ENCODE peak calls at places on chromosomes 12 and 14, in nine cellular contexts. J, X, Q, C, F, N, S, A and Y are unnamed samples.

GRCh38 chr14:54763761-54764160 is 138.9 kb downstream of the GCH1 start:
- DNase-seq in Q (no peak), X (no peak), A (no peak), N (no peak), F (no peak), J (no peak), C (no peak), S (no peak), Y (no peak)

GRCh38 chr12:93317227-93317626 is 60.5 kb upstream of the NUDT4 start:
- DNase-seq in J (no peak), Q (no peak), A (no peak), C (no peak), X (no peak), S (no peak), F (no peak), N (no peak), Y (no peak)

GRCh38 chr12:113097716-113098427 is 37.7 kb downstream of the RASAL1 start:
- DNase-seq in A (no peak), C (no peak), F (peak; percentile 67), Q (peak; percentile 44), X (no peak), S (no peak), N (no peak), J (peak; percentile 49), Y (no peak)

GRCh38 chr14:31286456-31287293 is 79.1 kb upstream of the HECTD1 start:
- DNase-seq in A (no peak), C (no peak), S (no peak), F (no peak), Q (no peak), N (no peak), J (no peak), X (no peak), Y (no peak)

GRCh38 chr12:1469063-1469462 is 125.3 kb downstream of the FBXL14 start:
- DNase-seq in N (no peak), Q (no peak), F (no peak), S (no peak), C (no peak), X (no peak), J (no peak), A (no peak), Y (no peak)

GRCh38 chr12:130254476-130255276 is 83.0 kb upstream of the PIWIL1 start:
- DNase-seq in N (no peak), X (no peak), C (no peak), Q (no peak), F (peak; percentile 24), J (no peak), A (no peak), S (no peak), Y (no peak)

GRCh38 chr14:54258382-54258781 is 138.4 kb upstream of the CDKN3 start:
- DNase-seq in J (no peak), S (no peak), C (no peak), X (no peak), F (no peak), N (no peak), Q (no peak), A (no peak), Y (no peak)

GRCh38 chr12:47851303-47851952 is 31.7 kb upstream of the HDAC7 start:
- DNase-seq in C (no peak), N (no peak), J (no peak), Q (no peak), S (no peak), F (no peak), A (no peak), X (no peak), Y (no peak)

GRCh38 chr14:21852061-21852664 is 178.5 kb upstream of the OR4E1 start:
- DNase-seq in X (peak; percentile 73), C (peak; percentile 67), N (peak; percentile 21), F (peak; percentile 53), A (no peak), S (peak; percentile 49), J (peak; percentile 47), Q (peak; percentile 35), Y (no peak)

DNA sequence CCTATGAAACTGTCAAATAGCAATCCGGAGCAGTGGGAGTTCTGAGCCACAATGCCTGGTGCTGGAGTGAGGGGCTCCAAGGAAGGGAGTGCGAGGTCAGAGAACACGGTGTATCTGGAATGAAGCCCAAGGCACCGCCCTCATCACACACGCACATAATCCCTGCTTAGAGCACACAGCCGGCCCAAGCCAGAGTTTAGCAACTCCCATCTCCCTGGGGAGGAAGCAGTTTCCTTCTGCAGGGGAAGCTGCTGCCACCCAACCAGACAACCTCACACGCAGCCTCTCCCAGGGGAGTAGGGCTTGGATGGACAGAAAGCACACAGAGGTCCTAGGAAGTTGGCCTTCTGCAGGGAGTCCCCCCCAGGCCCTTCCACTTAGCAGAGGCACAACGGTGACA is 31.3 kb downstream of the ACTN1 start:
- DNase-seq in J (no peak), S (no peak), Q (peak; percentile 66), F (no peak), C (no peak), N (peak; percentile 76), X (no peak), A (peak; percentile 46), Y (peak; percentile 71)
- H3K27ac ChIP-seq in J (no peak overlapping the region), S (no peak overlapping the region), Q (no peak overlapping the region), F (no peak overlapping the region), C (no peak overlapping the region), N (peak overlapping the region; percentile 41), X (no peak overlapping the region), A (no peak overlapping the region), Y (peak overlapping the region; percentile 95)

GRCh38 chr12:50363141-50363540 is 33.3 kb downstream of the FAM186A start:
- DNase-seq in C (no peak), S (no peak), N (no peak), A (no peak), X (no peak), J (no peak), F (no peak), Q (no peak), Y (no peak)
- H3K27ac ChIP-seq in C (no peak overlapping the region), S (no peak overlapping the region), N (no peak overlapping the region), A (no peak overlapping the region), X (no peak overlapping the region), J (no peak overlapping the region), F (no peak overlapping the region), Q (no peak overlapping the region), Y (no peak overlapping the region)

GRCh38 chr14:103707329-103708263 is 7.7 kb downstream of the XRCC3 start:
- DNase-seq in F (no peak), Q (no peak), N (no peak), A (peak; percentile 73), S (no peak), J (no peak), C (no peak), X (no peak), Y (no peak)

GRCh38 chr14:103704708-103705107 is 10.5 kb downstream of the XRCC3 start:
- DNase-seq in Q (no peak), A (peak; percentile 20), J (no peak), C (no peak), S (no peak), F (no peak), X (no peak), N (no peak), Y (no peak)

GRCh38 chr14:103705158-103705523 is 10.1 kb downstream of the XRCC3 start:
- DNase-seq in S (no peak), Q (no peak), N (no peak), A (peak; percentile 64), X (no peak), C (no peak), J (peak; percentile 65), F (no peak), Y (peak; percentile 72)

GRCh38 chr14:103706551-103707328 is 8.5 kb downstream of the XRCC3 start:
- DNase-seq in F (no peak), N (no peak), X (no peak), C (no peak), S (no peak), Q (no peak), J (no peak), A (peak; percentile 69), Y (no peak)

GRCh38 chr14:103705524-103706284 is 9.5 kb downstream of the XRCC3 start:
- DNase-seq in S (no peak), N (no peak), X (no peak), C (no peak), Q (no peak), F (no peak), A (peak; percentile 70), J (no peak), Y (no peak)
- H3K27ac ChIP-seq in S (no peak overlapping the region), N (no peak overlapping the region), X (no peak overlapping the region), C (no peak overlapping the region), Q (no peak overlapping the region), F (no peak overlapping the region), A (no peak overlapping the region), J (peak overlapping the region; percentile 14), Y (peak overlapping the region; percentile 68)

DNA sequence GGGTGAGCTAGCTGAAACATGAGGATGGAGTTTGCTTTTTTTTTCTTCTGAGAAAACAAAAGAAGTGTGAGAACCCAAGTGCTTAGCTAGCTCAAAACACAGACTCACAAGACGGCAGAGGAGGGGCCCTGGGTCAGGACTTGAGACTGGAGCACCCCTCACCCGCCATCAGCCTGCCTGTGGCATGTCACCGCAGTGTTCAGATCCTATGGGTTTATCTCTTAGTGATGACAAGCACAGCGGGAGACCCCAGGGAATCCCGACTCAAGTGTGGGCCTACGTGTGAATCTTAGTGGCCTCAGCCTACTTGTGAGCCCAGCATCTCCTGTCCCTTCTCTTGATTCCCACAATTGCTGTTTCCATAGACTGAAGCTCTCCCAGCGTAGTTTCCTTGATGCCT is 22.9 kb downstream of the DYRK4 start:
- DNase-seq in S (no peak), F (no peak), Q (no peak), C (no peak), X (no peak), N (no peak), J (no peak), A (no peak), Y (no peak)
- H3K27ac ChIP-seq in S (no peak overlapping the region), F (no peak overlapping the region), Q (no peak overlapping the region), C (no peak overlapping the region), X (peak overlapping the region; percentile 54), N (no peak overlapping the region), J (no peak overlapping the region), A (no peak overlapping the region), Y (no peak overlapping the region)

GRCh38 chr12:50733720-50734119 is 30.2 kb upstream of the ATF1 start:
- DNase-seq in X (no peak), J (no peak), S (no peak), N (no peak), A (no peak), Q (no peak), C (no peak), F (no peak), Y (no peak)

GRCh38 chr12:50728841-50729240 is 35.1 kb upstream of the ATF1 start:
- DNase-seq in F (no peak), J (no peak), Q (no peak), X (no peak), C (no peak), N (no peak), A (no peak), S (no peak), Y (no peak)

GRCh38 chr12:50728417-50728816 is 35.5 kb upstream of the ATF1 start:
- DNase-seq in J (no peak), N (no peak), F (no peak), X (no peak), S (no peak), C (no peak), A (no peak), Q (no peak), Y (no peak)

GRCh38 chr12:50734409-50735263 is 29.3 kb upstream of the ATF1 start:
- DNase-seq in Q (peak; percentile 13), A (no peak), J (peak; percentile 18), X (peak; percentile 64), N (peak; percentile 41), C (no peak), F (peak; percentile 9), S (no peak), Y (no peak)

DNA sequence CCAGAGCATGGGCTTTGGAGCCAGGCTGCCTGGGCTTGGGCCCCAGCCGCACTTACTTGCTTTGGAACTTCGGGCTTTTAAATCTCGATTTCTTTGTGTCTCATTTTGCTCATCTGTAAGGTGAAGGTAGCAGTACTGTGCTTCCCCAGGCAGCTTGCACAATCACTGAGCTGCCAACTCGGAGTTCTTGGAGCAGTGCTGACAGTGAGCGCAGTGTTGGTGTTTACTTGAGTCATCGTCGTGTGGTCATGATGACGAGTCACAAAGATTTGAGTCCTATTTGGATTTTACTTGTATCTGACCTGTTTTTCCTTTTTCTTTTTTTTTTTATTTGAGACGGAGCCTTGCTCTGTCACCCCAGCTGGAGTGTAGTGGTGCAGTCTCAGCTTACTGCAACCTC is 31.3 kb upstream of the ATF1 start:
- DNase-seq in Q (no peak), J (no peak), N (peak; percentile 87), F (no peak), A (no peak), S (no peak), X (no peak), C (no peak), Y (no peak)
- H3K27ac ChIP-seq in Q (no peak overlapping the region), J (no peak overlapping the region), N (peak overlapping the region; percentile 24), F (no peak overlapping the region), A (no peak overlapping the region), S (no peak overlapping the region), X (no peak overlapping the region), C (no peak overlapping the region), Y (no peak overlapping the region)